ENCODE peak calls at places on chromosome 21, in eight cellular contexts. One of them, this sample, is unnamed.
A peak's percentile ranks its signal among the peaks of the same experiment; 100 is the strongest.

GRCh38 chr21:21010698-21011097 is 12.5 kb downstream of the NCAM2 start:
- DNase-seq in breast epithelium: no peak
- DNase-seq in GM23338: peak; percentile 49
- DNase-seq in GM12892: no peak
- DNase-seq in stomach: no peak
- DNase-seq in GM12891: no peak
- DNase-seq in sigmoid colon: no peak
- DNase-seq in HL-60: no peak
- DNase-seq in this sample: no peak

GRCh38 chr21:38243732-38244406 is 12.9 kb upstream of the KCNJ15 start:
- DNase-seq in breast epithelium: no peak
- DNase-seq in GM23338: no peak
- DNase-seq in GM12892: no peak
- DNase-seq in stomach: no peak
- DNase-seq in GM12891: no peak
- DNase-seq in sigmoid colon: no peak
- DNase-seq in HL-60: no peak
- DNase-seq in this sample: no peak

GRCh38 chr21:18368193-18368592 is 35.4 kb downstream of the TMPRSS15 start:
- DNase-seq in breast epithelium: no peak
- DNase-seq in GM23338: no peak
- DNase-seq in GM12892: no peak
- DNase-seq in stomach: no peak
- DNase-seq in GM12891: no peak
- DNase-seq in sigmoid colon: no peak
- DNase-seq in HL-60: peak; percentile 9
- DNase-seq in this sample: no peak

GRCh38 chr21:45309069-45309521 is 21.4 kb upstream of the POFUT2 start:
- DNase-seq in breast epithelium: no peak
- DNase-seq in GM23338: peak; percentile 91
- DNase-seq in GM12892: no peak
- DNase-seq in stomach: peak; percentile 47
- DNase-seq in GM12891: no peak
- DNase-seq in sigmoid colon: peak; percentile 89
- DNase-seq in HL-60: peak; percentile 62
- DNase-seq in this sample: no peak

GRCh38 chr21:15060776-15061175 is 4.0 kb downstream of the NRIP1 start:
- DNase-seq in breast epithelium: no peak
- DNase-seq in GM23338: no peak
- DNase-seq in GM12892: no peak
- DNase-seq in stomach: no peak
- DNase-seq in GM12891: no peak
- DNase-seq in sigmoid colon: no peak
- DNase-seq in HL-60: no peak
- DNase-seq in this sample: no peak

GRCh38 chr21:41360072-41360821 is 1.6 kb upstream of the MX2 start:
- DNase-seq in breast epithelium: peak; percentile 53
- DNase-seq in GM23338: peak; percentile 49
- DNase-seq in GM12892: no peak
- DNase-seq in stomach: peak; percentile 79
- DNase-seq in GM12891: no peak
- DNase-seq in sigmoid colon: peak; percentile 86
- DNase-seq in HL-60: no peak
- DNase-seq in this sample: peak; percentile 89

GRCh38 chr21:14452031-14452778 is 69.3 kb upstream of the HSPA13 start:
- DNase-seq in breast epithelium: no peak
- DNase-seq in GM23338: no peak
- DNase-seq in GM12892: no peak
- DNase-seq in stomach: no peak
- DNase-seq in GM12891: no peak
- DNase-seq in sigmoid colon: no peak
- DNase-seq in HL-60: no peak
- DNase-seq in this sample: no peak

GRCh38 chr21:32186843-32187242 is 92.0 kb downstream of the MIS18A start:
- DNase-seq in breast epithelium: no peak
- DNase-seq in GM23338: no peak
- DNase-seq in GM12892: no peak
- DNase-seq in stomach: no peak
- DNase-seq in GM12891: no peak
- DNase-seq in sigmoid colon: no peak
- DNase-seq in HL-60: no peak
- DNase-seq in this sample: peak; percentile 13

GRCh38 chr21:29230541-29231275 is 68.0 kb upstream of the BACH1 start:
- DNase-seq in breast epithelium: no peak
- DNase-seq in GM23338: no peak
- DNase-seq in GM12892: no peak
- DNase-seq in stomach: no peak
- DNase-seq in GM12891: no peak
- DNase-seq in sigmoid colon: no peak
- DNase-seq in HL-60: no peak
- DNase-seq in this sample: no peak

GRCh38 chr21:15638856-15639549 is 90.8 kb upstream of the USP25 start:
- DNase-seq in breast epithelium: peak; percentile 63
- DNase-seq in GM23338: no peak
- DNase-seq in GM12892: no peak
- DNase-seq in stomach: peak; percentile 92
- DNase-seq in GM12891: no peak
- DNase-seq in sigmoid colon: no peak
- DNase-seq in HL-60: no peak
- DNase-seq in this sample: no peak

GRCh38 chr21:39556176-39556575 is 56.6 kb upstream of the B3GALT5 start:
- DNase-seq in breast epithelium: no peak
- DNase-seq in GM23338: peak; percentile 73
- DNase-seq in GM12892: no peak
- DNase-seq in stomach: no peak
- DNase-seq in GM12891: no peak
- DNase-seq in sigmoid colon: no peak
- DNase-seq in HL-60: no peak
- DNase-seq in this sample: no peak

GRCh38 chr21:16752109-16752508 is 760.7 kb upstream of the CXADR start:
- DNase-seq in breast epithelium: no peak
- DNase-seq in GM23338: no peak
- DNase-seq in GM12892: no peak
- DNase-seq in stomach: no peak
- DNase-seq in GM12891: no peak
- DNase-seq in sigmoid colon: no peak
- DNase-seq in HL-60: no peak
- DNase-seq in this sample: no peak

GRCh38 chr21:16751705-16752104 is 761.1 kb upstream of the CXADR start:
- DNase-seq in breast epithelium: no peak
- DNase-seq in GM23338: no peak
- DNase-seq in GM12892: no peak
- DNase-seq in stomach: no peak
- DNase-seq in GM12891: no peak
- DNase-seq in sigmoid colon: no peak
- DNase-seq in HL-60: no peak
- DNase-seq in this sample: no peak

DNA sequence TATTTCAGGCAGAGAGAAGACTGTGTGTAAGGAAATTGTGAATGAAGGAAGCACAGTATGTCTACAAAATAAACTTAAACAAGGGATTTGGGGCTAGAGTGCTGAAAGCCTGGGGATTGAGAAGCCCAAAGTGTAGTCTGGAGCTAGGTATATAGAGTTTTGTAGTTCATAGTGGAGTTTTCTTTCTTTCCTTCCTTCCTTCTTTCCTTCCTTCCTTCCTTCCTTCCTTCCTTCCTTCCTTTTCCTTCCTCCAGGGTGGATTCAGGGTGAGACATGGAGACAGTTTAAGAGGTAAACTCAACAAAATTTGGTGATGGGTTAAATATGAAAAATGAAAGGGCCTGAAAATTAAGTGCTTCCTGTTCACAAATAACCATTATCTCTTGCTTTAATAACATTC is 757.8 kb upstream of the CXADR start:
- DNase-seq in breast epithelium: no peak
- DNase-seq in GM23338: no peak
- DNase-seq in GM12892: no peak
- DNase-seq in stomach: no peak
- DNase-seq in GM12891: no peak
- DNase-seq in sigmoid colon: no peak
- DNase-seq in HL-60: no peak
- DNase-seq in this sample: no peak
- TF ChIP-seq POLR2AphosphoS5 in breast epithelium: no peak
- TF ChIP-seq POLR2AphosphoS5 in GM23338: no peak
- TF ChIP-seq POLR2AphosphoS5 in GM12892: no peak
- TF ChIP-seq POLR2AphosphoS5 in stomach: no peak
- TF ChIP-seq POLR2AphosphoS5 in GM12891: no peak
- TF ChIP-seq POLR2AphosphoS5 in sigmoid colon: no peak
- TF ChIP-seq POLR2AphosphoS5 in HL-60: no peak
- TF ChIP-seq POLR2AphosphoS5 in this sample: no peak

GRCh38 chr21:27571706-27572105 is 604.8 kb upstream of the ADAMTS5 start:
- DNase-seq in breast epithelium: no peak
- DNase-seq in GM23338: no peak
- DNase-seq in GM12892: no peak
- DNase-seq in stomach: no peak
- DNase-seq in GM12891: no peak
- DNase-seq in sigmoid colon: no peak
- DNase-seq in HL-60: no peak
- DNase-seq in this sample: no peak

GRCh38 chr21:27569831-27570230 is 602.9 kb upstream of the ADAMTS5 start:
- DNase-seq in breast epithelium: no peak
- DNase-seq in GM23338: no peak
- DNase-seq in GM12892: no peak
- DNase-seq in stomach: no peak
- DNase-seq in GM12891: no peak
- DNase-seq in sigmoid colon: no peak
- DNase-seq in HL-60: no peak
- DNase-seq in this sample: no peak

GRCh38 chr21:27572681-27573080 is 605.8 kb upstream of the ADAMTS5 start:
- DNase-seq in breast epithelium: no peak
- DNase-seq in GM23338: no peak
- DNase-seq in GM12892: no peak
- DNase-seq in stomach: no peak
- DNase-seq in GM12891: no peak
- DNase-seq in sigmoid colon: no peak
- DNase-seq in HL-60: no peak
- DNase-seq in this sample: no peak

GRCh38 chr21:27569091-27569490 is 602.2 kb upstream of the ADAMTS5 start:
- DNase-seq in breast epithelium: no peak
- DNase-seq in GM23338: no peak
- DNase-seq in GM12892: no peak
- DNase-seq in stomach: no peak
- DNase-seq in GM12891: no peak
- DNase-seq in sigmoid colon: no peak
- DNase-seq in HL-60: no peak
- DNase-seq in this sample: no peak

GRCh38 chr21:27570306-27570868 is 603.5 kb upstream of the ADAMTS5 start:
- DNase-seq in breast epithelium: no peak
- DNase-seq in GM23338: no peak
- DNase-seq in GM12892: no peak
- DNase-seq in stomach: peak; percentile 25
- DNase-seq in GM12891: no peak
- DNase-seq in sigmoid colon: peak; percentile 83
- DNase-seq in HL-60: no peak
- DNase-seq in this sample: no peak
- TF ChIP-seq POLR2AphosphoS5 in breast epithelium: no peak
- TF ChIP-seq POLR2AphosphoS5 in GM23338: no peak
- TF ChIP-seq POLR2AphosphoS5 in GM12892: no peak
- TF ChIP-seq POLR2AphosphoS5 in stomach: no peak
- TF ChIP-seq POLR2AphosphoS5 in GM12891: no peak
- TF ChIP-seq POLR2AphosphoS5 in sigmoid colon: no peak
- TF ChIP-seq POLR2AphosphoS5 in HL-60: no peak
- TF ChIP-seq POLR2AphosphoS5 in this sample: no peak

GRCh38 chr21:36718951-36719501 is 20.1 kb downstream of the SIM2 start:
- DNase-seq in breast epithelium: no peak
- DNase-seq in GM23338: no peak
- DNase-seq in GM12892: no peak
- DNase-seq in stomach: peak; percentile 84
- DNase-seq in GM12891: no peak
- DNase-seq in sigmoid colon: peak; percentile 61
- DNase-seq in HL-60: no peak
- DNase-seq in this sample: no peak

GRCh38 chr21:36721817-36722216 is 22.9 kb downstream of the SIM2 start:
- DNase-seq in breast epithelium: no peak
- DNase-seq in GM23338: no peak
- DNase-seq in GM12892: no peak
- DNase-seq in stomach: peak; percentile 13
- DNase-seq in GM12891: no peak
- DNase-seq in sigmoid colon: peak; percentile 32
- DNase-seq in HL-60: no peak
- DNase-seq in this sample: no peak

GRCh38 chr21:36717901-36718465 is 19.1 kb downstream of the SIM2 start:
- DNase-seq in breast epithelium: no peak
- DNase-seq in GM23338: no peak
- DNase-seq in GM12892: no peak
- DNase-seq in stomach: peak; percentile 5
- DNase-seq in GM12891: no peak
- DNase-seq in sigmoid colon: peak; percentile 13
- DNase-seq in HL-60: no peak
- DNase-seq in this sample: no peak

GRCh38 chr21:36716836-36717235 is 17.9 kb downstream of the SIM2 start:
- DNase-seq in breast epithelium: no peak
- DNase-seq in GM23338: no peak
- DNase-seq in GM12892: no peak
- DNase-seq in stomach: no peak
- DNase-seq in GM12891: no peak
- DNase-seq in sigmoid colon: no peak
- DNase-seq in HL-60: no peak
- DNase-seq in this sample: no peak

GRCh38 chr21:36719614-36720013 is 20.7 kb downstream of the SIM2 start:
- DNase-seq in breast epithelium: no peak
- DNase-seq in GM23338: no peak
- DNase-seq in GM12892: no peak
- DNase-seq in stomach: peak; percentile 91
- DNase-seq in GM12891: no peak
- DNase-seq in sigmoid colon: peak; percentile 20
- DNase-seq in HL-60: no peak
- DNase-seq in this sample: no peak
- TF ChIP-seq POLR2AphosphoS5 in breast epithelium: no peak
- TF ChIP-seq POLR2AphosphoS5 in GM23338: no peak
- TF ChIP-seq POLR2AphosphoS5 in GM12892: no peak
- TF ChIP-seq POLR2AphosphoS5 in stomach: peak; percentile 72
- TF ChIP-seq POLR2AphosphoS5 in GM12891: no peak
- TF ChIP-seq POLR2AphosphoS5 in sigmoid colon: no peak
- TF ChIP-seq POLR2AphosphoS5 in HL-60: no peak
- TF ChIP-seq POLR2AphosphoS5 in this sample: no peak

GRCh38 chr21:42747746-42748351 is 94.4 kb downstream of the PDE9A start:
- DNase-seq in breast epithelium: no peak
- DNase-seq in GM23338: no peak
- DNase-seq in GM12892: no peak
- DNase-seq in stomach: no peak
- DNase-seq in GM12891: no peak
- DNase-seq in sigmoid colon: peak; percentile 48
- DNase-seq in HL-60: no peak
- DNase-seq in this sample: no peak

GRCh38 chr21:42747267-42747701 is 93.9 kb downstream of the PDE9A start:
- DNase-seq in breast epithelium: no peak
- DNase-seq in GM23338: no peak
- DNase-seq in GM12892: no peak
- DNase-seq in stomach: no peak
- DNase-seq in GM12891: no peak
- DNase-seq in sigmoid colon: peak; percentile 59
- DNase-seq in HL-60: no peak
- DNase-seq in this sample: no peak

GRCh38 chr21:42749226-42749625 is 95.8 kb downstream of the PDE9A start:
- DNase-seq in breast epithelium: no peak
- DNase-seq in GM23338: no peak
- DNase-seq in GM12892: no peak
- DNase-seq in stomach: no peak
- DNase-seq in GM12891: no peak
- DNase-seq in sigmoid colon: peak; percentile 65
- DNase-seq in HL-60: no peak
- DNase-seq in this sample: no peak

GRCh38 chr21:42746593-42747266 is 93.3 kb downstream of the PDE9A start:
- DNase-seq in breast epithelium: no peak
- DNase-seq in GM23338: no peak
- DNase-seq in GM12892: no peak
- DNase-seq in stomach: peak; percentile 53
- DNase-seq in GM12891: no peak
- DNase-seq in sigmoid colon: peak; percentile 70
- DNase-seq in HL-60: peak; percentile 92
- DNase-seq in this sample: no peak

GRCh38 chr21:42748620-42749176 is 95.3 kb downstream of the PDE9A start:
- DNase-seq in breast epithelium: no peak
- DNase-seq in GM23338: no peak
- DNase-seq in GM12892: no peak
- DNase-seq in stomach: no peak
- DNase-seq in GM12891: no peak
- DNase-seq in sigmoid colon: peak; percentile 58
- DNase-seq in HL-60: no peak
- DNase-seq in this sample: no peak
- TF ChIP-seq POLR2AphosphoS5 in breast epithelium: no peak
- TF ChIP-seq POLR2AphosphoS5 in GM23338: no peak
- TF ChIP-seq POLR2AphosphoS5 in GM12892: no peak
- TF ChIP-seq POLR2AphosphoS5 in stomach: peak; percentile 4
- TF ChIP-seq POLR2AphosphoS5 in GM12891: no peak
- TF ChIP-seq POLR2AphosphoS5 in sigmoid colon: peak; percentile 48
- TF ChIP-seq POLR2AphosphoS5 in HL-60: no peak
- TF ChIP-seq POLR2AphosphoS5 in this sample: no peak

This sample was measured in vagina.